ENCODE peak calls at places on chromosomes 16 and 17, in five cellular contexts. L, F, T, B and I are unnamed samples.

GRCh38 chr17:59451706-59452105 is 113.7 kb upstream of the DHX40 start:
- DNase-seq in T (peak; percentile 90), F (no peak), B (peak; percentile 89), L (no peak), I (peak; percentile 21)

GRCh38 chr17:73639926-73640325 is 4.3 kb downstream of the SDK2 start:
- DNase-seq in L (no peak), B (no peak), T (no peak), F (no peak), I (no peak)

GRCh38 chr17:17051380-17051779 is 9.1 kb downstream of the MPRIP start:
- DNase-seq in L (peak; percentile 4), T (no peak), F (peak; percentile 57), B (no peak), I (no peak)

GRCh38 chr17:46191332-46192210 is 1.7 kb downstream of the KANSL1 start:
- DNase-seq in B (peak; percentile 29), F (no peak), T (peak; percentile 51), L (no peak), I (peak; percentile 31)

GRCh38 chr17:39730095-39730921 is at the start of gene MIEN1:
- DNase-seq in T (peak; percentile 84), L (peak; percentile 97), B (peak; percentile 75), F (peak; percentile 96), I (peak; percentile 85)

GRCh38 chr17:4584835-4585187 is 482 bp downstream of the SMTNL2 start:
- DNase-seq in T (no peak), F (peak; percentile 64), L (peak; percentile 39), B (no peak), I (no peak)

GRCh38 chr16:88434353-88434690 is 18.8 kb upstream of the ZFPM1 start:
- DNase-seq in T (no peak), F (no peak), L (no peak), B (no peak), I (no peak)

GRCh38 chr17:17698869-17699351 is 17.7 kb downstream of the RAI1 start:
- DNase-seq in T (no peak), L (peak; percentile 54), F (no peak), B (no peak), I (peak; percentile 65)

GRCh38 chr17:49567104-49567521 is 8.6 kb upstream of the NXPH3 start:
- DNase-seq in F (peak; percentile 64), L (no peak), B (no peak), T (no peak), I (no peak)

GRCh38 chr17:4886830-4887229 is 12.5 kb upstream of the C17orf107 start:
- DNase-seq in T (no peak), F (no peak), B (no peak), L (no peak), I (no peak)